ENCODE peak calls at places on chromosomes 16 and 17, in four cellular contexts. One of them, this sample, is unnamed.

GRCh38 chr16:26569793-26570192 is 496.9 kb upstream of the C16orf82 start:
- DNase-seq in tibial artery: no peak
- DNase-seq in thoracic aorta: no peak
- DNase-seq in neural progenitor cell: peak
- DNase-seq in this sample: no peak

GRCh38 chr17:66855204-66855603 is 20.3 kb downstream of the CACNG5 start:
- DNase-seq in tibial artery: no peak
- DNase-seq in thoracic aorta: no peak
- DNase-seq in neural progenitor cell: peak
- DNase-seq in this sample: no peak

GRCh38 chr17:81385320-81386111 is 9.7 kb upstream of the BAHCC1 start:
- DNase-seq in tibial artery: no peak
- DNase-seq in thoracic aorta: no peak
- DNase-seq in neural progenitor cell: no peak
- DNase-seq in this sample: no peak

GRCh38 chr16:1964046-1964505 is 550 bp downstream of the RPS2 start:
- DNase-seq in tibial artery: no peak
- DNase-seq in thoracic aorta: no peak
- DNase-seq in neural progenitor cell: peak
- DNase-seq in this sample: no peak

GRCh38 chr16:78789556-78789955 is 690.1 kb downstream of the WWOX start:
- DNase-seq in tibial artery: no peak
- DNase-seq in thoracic aorta: no peak
- DNase-seq in neural progenitor cell: no peak
- DNase-seq in this sample: no peak

GRCh38 chr16:57480127-57480753 is 6.1 kb downstream of the DOK4 start:
- DNase-seq in tibial artery: peak
- DNase-seq in thoracic aorta: no peak
- DNase-seq in neural progenitor cell: no peak
- DNase-seq in this sample: no peak

GRCh38 chr16:70467113-70467512 is 12.7 kb downstream of the FCSK start:
- DNase-seq in tibial artery: no peak
- DNase-seq in thoracic aorta: no peak
- DNase-seq in neural progenitor cell: no peak
- DNase-seq in this sample: no peak

GRCh38 chr16:15948532-15949209 is 745 bp upstream of the ABCC1 start:
- DNase-seq in tibial artery: no peak
- DNase-seq in thoracic aorta: no peak
- DNase-seq in neural progenitor cell: no peak
- DNase-seq in this sample: peak

GRCh38 chr17:32659419-32659842 is 172.6 kb downstream of the CDK5R1 start:
- DNase-seq in tibial artery: peak
- DNase-seq in thoracic aorta: peak
- DNase-seq in neural progenitor cell: peak
- DNase-seq in this sample: peak

GRCh38 chr17:69188064-69188463 is 40.6 kb downstream of the ABCA10 start:
- DNase-seq in tibial artery: no peak
- DNase-seq in thoracic aorta: no peak
- DNase-seq in neural progenitor cell: no peak
- DNase-seq in this sample: no peak

GRCh38 chr17:69179227-69179952 is 37.7 kb upstream of the ABCA6 start:
- DNase-seq in tibial artery: no peak
- DNase-seq in thoracic aorta: no peak
- DNase-seq in neural progenitor cell: no peak
- DNase-seq in this sample: no peak

GRCh38 chr16:3454093-3454492 is 10.6 kb downstream of the NAA60 start:
- DNase-seq in tibial artery: no peak
- DNase-seq in thoracic aorta: no peak
- DNase-seq in neural progenitor cell: no peak
- DNase-seq in this sample: no peak

GRCh38 chr17:18245038-18245776 is 13.3 kb downstream of the FLII start:
- DNase-seq in tibial artery: no peak
- DNase-seq in thoracic aorta: no peak
- DNase-seq in neural progenitor cell: no peak
- DNase-seq in this sample: no peak

GRCh38 chr16:82655315-82655714 is 28.5 kb downstream of the CDH13 start:
- DNase-seq in tibial artery: no peak
- DNase-seq in thoracic aorta: no peak
- DNase-seq in neural progenitor cell: no peak
- DNase-seq in this sample: no peak

GRCh38 chr17:77867976-77868713 is 90.4 kb upstream of the TNRC6C start:
- DNase-seq in tibial artery: no peak
- DNase-seq in thoracic aorta: no peak
- DNase-seq in neural progenitor cell: no peak
- DNase-seq in this sample: no peak

GRCh38 chr17:82876602-82877391 is 37.0 kb upstream of the ZNF750 start:
- DNase-seq in tibial artery: peak
- DNase-seq in thoracic aorta: no peak
- DNase-seq in neural progenitor cell: peak
- DNase-seq in this sample: no peak

GRCh38 chr17:77210331-77210730 is 69.6 kb downstream of the SEC14L1 start:
- DNase-seq in tibial artery: no peak
- DNase-seq in thoracic aorta: no peak
- DNase-seq in neural progenitor cell: no peak
- DNase-seq in this sample: no peak

GRCh38 chr16:68255712-68256111 is 8.6 kb upstream of the SLC7A6 start:
- DNase-seq in tibial artery: no peak
- DNase-seq in thoracic aorta: no peak
- DNase-seq in neural progenitor cell: no peak
- DNase-seq in this sample: no peak

GRCh38 chr16:48384305-48384981 is 770 bp downstream of the SIAH1 start:
- DNase-seq in tibial artery: peak
- DNase-seq in thoracic aorta: no peak
- DNase-seq in neural progenitor cell: peak
- DNase-seq in this sample: peak

GRCh38 chr17:49939318-49939717 is 29.7 kb upstream of the DLX4 start:
- DNase-seq in tibial artery: no peak
- DNase-seq in thoracic aorta: no peak
- DNase-seq in neural progenitor cell: no peak
- DNase-seq in this sample: no peak

GRCh38 chr16:53042235-53042645 is 10.5 kb downstream of the CHD9NB start:
- DNase-seq in tibial artery: no peak
- DNase-seq in thoracic aorta: no peak
- DNase-seq in neural progenitor cell: no peak
- DNase-seq in this sample: no peak

GRCh38 chr16:74073471-74073870 is 223.1 kb upstream of the PSMD7 start:
- DNase-seq in tibial artery: no peak
- DNase-seq in thoracic aorta: no peak
- DNase-seq in neural progenitor cell: no peak
- DNase-seq in this sample: no peak

GRCh38 chr16:2516391-2517240 is 2.9 kb downstream of the ATP6V0C start:
- DNase-seq in tibial artery: no peak
- DNase-seq in thoracic aorta: no peak
- DNase-seq in neural progenitor cell: no peak
- DNase-seq in this sample: no peak

GRCh38 chr16:24074574-24074973 is 181.6 kb upstream of the CACNG3 start:
- DNase-seq in tibial artery: no peak
- DNase-seq in thoracic aorta: no peak
- DNase-seq in neural progenitor cell: no peak
- DNase-seq in this sample: no peak

GRCh38 chr16:22838681-22839080 is 24.7 kb downstream of the HS3ST2 start:
- DNase-seq in tibial artery: no peak
- DNase-seq in thoracic aorta: no peak
- DNase-seq in neural progenitor cell: no peak
- DNase-seq in this sample: no peak

GRCh38 chr16:27359051-27359450 is 42.9 kb upstream of the IL21R start:
- DNase-seq in tibial artery: no peak
- DNase-seq in thoracic aorta: no peak
- DNase-seq in neural progenitor cell: no peak
- DNase-seq in this sample: no peak

GRCh38 chr16:11637320-11637719 is 30.9 kb upstream of the SNN start:
- DNase-seq in tibial artery: no peak
- DNase-seq in thoracic aorta: no peak
- DNase-seq in neural progenitor cell: no peak
- DNase-seq in this sample: no peak

GRCh38 chr16:87017388-87018012 is 299.7 kb downstream of the C16orf95 start:
- DNase-seq in tibial artery: no peak
- DNase-seq in thoracic aorta: no peak
- DNase-seq in neural progenitor cell: peak
- DNase-seq in this sample: no peak
- TF ChIP-seq CTCF in tibial artery: no peak
- TF ChIP-seq CTCF in thoracic aorta: no peak
- TF ChIP-seq CTCF in neural progenitor cell: peak
- TF ChIP-seq CTCF in this sample: no peak

GRCh38 chr17:5034651-5035050 is 575 bp downstream of the SLC52A1 start:
- DNase-seq in tibial artery: no peak
- DNase-seq in thoracic aorta: no peak
- DNase-seq in neural progenitor cell: no peak
- DNase-seq in this sample: no peak

GRCh38 chr17:5033352-5034015 is 1.7 kb downstream of the SLC52A1 start:
- DNase-seq in tibial artery: no peak
- DNase-seq in thoracic aorta: no peak
- DNase-seq in neural progenitor cell: no peak
- DNase-seq in this sample: no peak

GRCh38 chr17:5034063-5034462 is 1.2 kb downstream of the SLC52A1 start:
- DNase-seq in tibial artery: no peak
- DNase-seq in thoracic aorta: no peak
- DNase-seq in neural progenitor cell: no peak
- DNase-seq in this sample: no peak

GRCh38 chr17:5032865-5033264 is 2.4 kb downstream of the SLC52A1 start:
- DNase-seq in tibial artery: no peak
- DNase-seq in thoracic aorta: no peak
- DNase-seq in neural progenitor cell: no peak
- DNase-seq in this sample: no peak

GRCh38 chr17:5031365-5032082 is 3.7 kb downstream of the SLC52A1 start:
- DNase-seq in tibial artery: peak
- DNase-seq in thoracic aorta: peak
- DNase-seq in neural progenitor cell: peak
- DNase-seq in this sample: peak
- TF ChIP-seq CTCF in tibial artery: peak
- TF ChIP-seq CTCF in thoracic aorta: peak
- TF ChIP-seq CTCF in neural progenitor cell: peak
- TF ChIP-seq CTCF in this sample: peak

GRCh38 chr17:45408611-45409421 is 23.9 kb downstream of the ARHGAP27 start:
- DNase-seq in tibial artery: no peak
- DNase-seq in thoracic aorta: no peak
- DNase-seq in neural progenitor cell: no peak
- DNase-seq in this sample: no peak

GRCh38 chr17:45409659-45410076 is 23.0 kb downstream of the ARHGAP27 start:
- DNase-seq in tibial artery: no peak
- DNase-seq in thoracic aorta: no peak
- DNase-seq in neural progenitor cell: no peak
- DNase-seq in this sample: no peak

GRCh38 chr17:45411348-45412105 is 21.1 kb downstream of the ARHGAP27 start:
- DNase-seq in tibial artery: no peak
- DNase-seq in thoracic aorta: no peak
- DNase-seq in neural progenitor cell: no peak
- DNase-seq in this sample: no peak

GRCh38 chr17:45413498-45413923 is 19.2 kb downstream of the ARHGAP27 start:
- DNase-seq in tibial artery: peak
- DNase-seq in thoracic aorta: no peak
- DNase-seq in neural progenitor cell: no peak
- DNase-seq in this sample: peak

DNA sequence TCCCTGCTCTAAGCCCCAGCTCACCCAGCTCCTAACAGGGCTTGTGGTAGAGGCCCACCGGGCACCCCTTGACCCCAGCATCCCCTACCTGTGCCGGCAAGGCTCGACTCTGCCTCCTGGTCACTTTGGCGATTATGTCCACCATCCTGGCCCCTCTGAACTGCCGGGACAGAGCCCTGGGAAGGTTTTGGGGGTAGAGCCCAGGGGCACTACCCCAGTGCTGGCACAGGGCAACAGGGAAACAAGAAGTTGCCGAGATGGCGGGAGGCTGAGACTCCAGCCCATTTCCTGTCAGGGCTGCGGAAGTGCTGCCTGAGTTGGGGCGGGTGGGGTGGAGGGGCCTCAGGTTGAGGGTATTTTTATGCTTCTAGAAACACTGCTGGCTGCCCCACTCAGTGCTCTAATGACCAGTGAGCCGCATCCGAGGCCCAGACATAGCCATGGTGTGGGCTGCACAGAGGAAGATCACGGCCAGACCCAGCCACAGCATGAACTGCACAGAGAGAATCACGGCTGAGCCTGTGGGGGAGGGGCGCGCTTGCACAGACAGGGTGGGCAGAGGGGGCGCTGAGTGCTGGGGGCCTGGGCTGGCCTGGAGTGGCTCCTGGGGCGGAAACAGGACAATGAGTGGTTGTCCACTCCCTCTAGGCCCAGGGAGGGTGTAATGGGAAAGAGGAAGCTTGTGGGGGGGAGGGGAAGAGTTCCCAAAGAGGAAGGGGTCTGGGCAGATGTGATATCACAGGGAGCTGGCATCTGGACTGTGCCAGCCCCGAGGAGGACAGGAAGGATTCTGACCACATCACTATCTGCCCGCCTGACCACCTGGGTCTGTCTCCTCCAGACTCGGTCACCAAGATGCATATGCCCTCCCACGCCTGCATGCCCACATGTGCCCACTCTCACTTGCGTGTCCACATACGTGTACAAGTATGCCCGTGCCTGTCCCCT is 22.3 kb downstream of the ARHGAP27 start:
- DNase-seq in tibial artery: peak
- DNase-seq in thoracic aorta: no peak
- DNase-seq in neural progenitor cell: no peak
- DNase-seq in this sample: peak
- TF ChIP-seq CTCF in tibial artery: no peak
- TF ChIP-seq CTCF in thoracic aorta: no peak
- TF ChIP-seq CTCF in neural progenitor cell: no peak
- TF ChIP-seq CTCF in this sample: no peak

GRCh38 chr16:19137621-19138128 is 23.9 kb downstream of the ITPRIPL2 start:
- DNase-seq in tibial artery: no peak
- DNase-seq in thoracic aorta: no peak
- DNase-seq in neural progenitor cell: no peak
- DNase-seq in this sample: no peak

GRCh38 chr16:19137201-19137601 is 23.4 kb downstream of the ITPRIPL2 start:
- DNase-seq in tibial artery: no peak
- DNase-seq in thoracic aorta: no peak
- DNase-seq in neural progenitor cell: no peak
- DNase-seq in this sample: no peak

GRCh38 chr16:19140392-19140791 is 26.6 kb downstream of the ITPRIPL2 start:
- DNase-seq in tibial artery: no peak
- DNase-seq in thoracic aorta: no peak
- DNase-seq in neural progenitor cell: no peak
- DNase-seq in this sample: no peak

GRCh38 chr16:19139436-19140091 is 25.8 kb downstream of the ITPRIPL2 start:
- DNase-seq in tibial artery: no peak
- DNase-seq in thoracic aorta: no peak
- DNase-seq in neural progenitor cell: no peak
- DNase-seq in this sample: no peak

GRCh38 chr16:19138601-19139000 is 24.8 kb downstream of the ITPRIPL2 start:
- DNase-seq in tibial artery: peak
- DNase-seq in thoracic aorta: no peak
- DNase-seq in neural progenitor cell: no peak
- DNase-seq in this sample: no peak
- TF ChIP-seq CTCF in tibial artery: no peak
- TF ChIP-seq CTCF in thoracic aorta: no peak
- TF ChIP-seq CTCF in neural progenitor cell: no peak
- TF ChIP-seq CTCF in this sample: no peak